ENCODE peak calls at places on chromosomes 3 and 15, in eight cellular contexts. M is NAMALWA; I is NCI-H748 treated with DMSO at 0.1 percent for 48 hours; R is pons; W is activated CD8-positive, alpha-beta T cell treated with anti-CD3 and anti-CD28 coated beads for 36 hours; L is anterior cingulate cortex; G is left cardiac atrium; Y is endothelial cell. O is an unnamed sample.
A peak's percentile ranks its signal among the peaks of the same experiment; 100 is the strongest.

GRCh38 chr3:19662516-19662915 is 271.5 kb downstream of the EFHB start:
- DNase-seq in L (no peak), M (no peak), R (peak; percentile 12), I (no peak), G (no peak), W (no peak), Y (no peak), O (no peak)

GRCh38 chr3:126028096-126028495 is 55.8 kb downstream of the SLC41A3 start:
- DNase-seq in L (no peak), W (no peak), Y (no peak), M (no peak), R (no peak), I (no peak), G (no peak), O (no peak)

GRCh38 chr3:70880416-70880815 is 568.0 kb upstream of the MDFIC2 start:
- DNase-seq in Y (no peak), M (no peak), L (no peak), G (no peak), I (no peak), R (no peak), W (no peak), O (no peak)

GRCh38 chr3:61564405-61565059 is 3.2 kb downstream of the PTPRG start:
- DNase-seq in Y (peak; percentile 93), I (no peak), L (peak; percentile 69), M (peak; percentile 2), G (peak; percentile 89), W (peak; percentile 33), R (peak; percentile 24), O (peak; percentile 32)

GRCh38 chr3:63132456-63133250 is 145.5 kb upstream of the SYNPR start:
- DNase-seq in L (no peak), I (no peak), W (no peak), Y (no peak), R (no peak), M (no peak), G (no peak), O (no peak)

GRCh38 chr3:196992461-196993065 is 23.9 kb upstream of the PIGZ start:
- DNase-seq in Y (no peak), G (no peak), L (no peak), M (no peak), W (no peak), R (no peak), I (no peak), O (no peak)

GRCh38 chr3:159149633-159150032 is 347.8 kb downstream of the MFSD1 start:
- DNase-seq in Y (no peak), I (no peak), G (no peak), W (no peak), L (no peak), M (no peak), R (no peak), O (no peak)

GRCh38 chr15:59999558-60000112 is 4.5 kb upstream of the FOXB1 start:
- DNase-seq in M (no peak), I (no peak), Y (no peak), G (no peak), L (no peak), W (no peak), R (no peak), O (no peak)

GRCh38 chr3:6220361-6220957 is 640.5 kb upstream of the GRM7 start:
- DNase-seq in M (no peak), R (peak; percentile 22), I (no peak), Y (no peak), G (no peak), L (no peak), W (no peak), O (no peak)

GRCh38 chr3:133301731-133302130 is 98.1 kb upstream of the BFSP2 start:
- DNase-seq in W (no peak), Y (no peak), I (no peak), L (no peak), G (no peak), R (no peak), M (no peak), O (no peak)

GRCh38 chr3:67500699-67501098 is 153.7 kb downstream of the SUCLG2 start:
- DNase-seq in W (no peak), R (no peak), L (no peak), G (no peak), Y (no peak), I (no peak), M (no peak), O (no peak)

GRCh38 chr3:73499787-73500186 is 125.0 kb downstream of the PDZRN3 start:
- DNase-seq in G (no peak), R (no peak), W (no peak), Y (no peak), M (no peak), I (no peak), L (no peak), O (no peak)

GRCh38 chr15:67826717-67827560 is 1.6 kb downstream of the SKOR1 start:
- DNase-seq in R (no peak), W (no peak), G (no peak), Y (no peak), I (no peak), L (no peak), M (no peak), O (no peak)

GRCh38 chr3:113129168-113129567 is 82.2 kb upstream of the BOC start:
- DNase-seq in R (no peak), I (no peak), W (no peak), M (no peak), L (no peak), Y (no peak), G (no peak), O (no peak)

GRCh38 chr3:127209155-127209839 is 16.4 kb downstream of the PRR23E start:
- DNase-seq in L (no peak), Y (no peak), R (no peak), M (no peak), I (no peak), W (no peak), G (no peak), O (no peak)

GRCh38 chr3:62665627-62666433 is 209.4 kb downstream of the CADPS start:
- DNase-seq in M (peak; percentile 88), Y (peak; percentile 85), I (peak; percentile 44), W (peak; percentile 68), G (peak; percentile 66), L (peak; percentile 62), R (peak; percentile 87), O (peak; percentile 9)

GRCh38 chr3:167821248-167821805 is 85.8 kb downstream of the SERPINI1 start:
- DNase-seq in M (no peak), I (no peak), L (no peak), W (no peak), G (no peak), Y (no peak), R (no peak), O (no peak)

GRCh38 chr3:194632983-194633348 is 253 bp downstream of the TMEM44 start:
- DNase-seq in Y (no peak), I (no peak), G (peak; percentile 52), M (no peak), W (peak; percentile 32), R (no peak), L (no peak), O (peak; percentile 47)

GRCh38 chr3:180138871-180139270 is 102.1 kb upstream of the PEX5L start:
- DNase-seq in G (no peak), W (no peak), Y (no peak), R (no peak), I (no peak), L (no peak), M (no peak), O (no peak)

GRCh38 chr3:45345849-45346535 is 42.4 kb upstream of the LARS2 start:
- DNase-seq in R (no peak), G (no peak), Y (no peak), L (no peak), M (peak; percentile 64), I (no peak), W (no peak), O (no peak)

GRCh38 chr3:38114875-38115644 is 21.9 kb downstream of the ACAA1 start:
- DNase-seq in I (no peak), Y (no peak), G (no peak), R (no peak), L (no peak), W (no peak), M (peak; percentile 39), O (no peak)

GRCh38 chr3:86563358-86563970 is 427.5 kb downstream of the VGLL3 start:
- DNase-seq in G (no peak), L (no peak), M (peak; percentile 42), I (peak; percentile 30), Y (no peak), R (peak; percentile 55), W (no peak), O (peak; percentile 5)

GRCh38 chr3:126025116-126025729 is 56.2 kb downstream of the ROPN1B start:
- DNase-seq in G (no peak), W (no peak), M (peak; percentile 3), L (no peak), R (no peak), I (no peak), Y (no peak), O (no peak)

GRCh38 chr15:44015555-44015954 is 179.5 kb downstream of the FRMD5 start:
- DNase-seq in R (no peak), M (no peak), W (no peak), Y (no peak), L (no peak), G (no peak), I (no peak), O (no peak)

GRCh38 chr3:143565943-143566342 is 282.3 kb downstream of the SLC9A9 start:
- DNase-seq in M (peak; percentile 9), G (no peak), L (no peak), I (no peak), W (no peak), R (peak; percentile 65), Y (no peak), O (no peak)

GRCh38 chr3:60240558-60240957 is 1010.7 kb downstream of the FHIT start:
- DNase-seq in I (peak; percentile 78), W (no peak), R (no peak), G (no peak), M (no peak), L (no peak), Y (no peak), O (no peak)

GRCh38 chr15:77557178-77557960 is 75.3 kb downstream of the LINGO1 start:
- DNase-seq in W (no peak), G (no peak), Y (no peak), M (no peak), I (no peak), R (no peak), L (no peak), O (no peak)

GRCh38 chr15:63938486-63939061 is 104.8 kb upstream of the HERC1 start:
- DNase-seq in R (no peak), M (no peak), W (peak; percentile 61), L (no peak), Y (no peak), G (no peak), I (no peak), O (no peak)

GRCh38 chr3:19547665-19548464 is 386.2 kb downstream of the EFHB start:
- DNase-seq in W (no peak), Y (no peak), G (no peak), R (peak; percentile 12), L (no peak), I (no peak), M (no peak), O (no peak)

GRCh38 chr3:27722957-27723802 is 1.1 kb upstream of the EOMES start:
- DNase-seq in L (no peak), Y (no peak), R (no peak), G (no peak), I (no peak), W (no peak), M (no peak), O (no peak)

GRCh38 chr3:107413264-107413663 is 36.0 kb downstream of the CCDC54 start:
- DNase-seq in L (no peak), R (no peak), M (no peak), Y (no peak), I (no peak), W (no peak), G (no peak), O (no peak)

GRCh38 chr15:50675524-50676144 is 11.0 kb downstream of the TRPM7 start:
- DNase-seq in M (peak; percentile 48), I (no peak), W (no peak), G (no peak), Y (no peak), L (no peak), R (peak; percentile 13), O (peak; percentile 21)

GRCh38 chr15:79529441-79529840 is 97.3 kb downstream of the MINAR1 start:
- DNase-seq in L (no peak), W (no peak), G (no peak), I (no peak), M (no peak), R (no peak), Y (no peak), O (no peak)